ENCODE peak calls at places on chromosomes 5 and 9, in eight cellular contexts. N is GM23338, W is spleen, M is upper lobe of right lung, O is sigmoid colon, D is prostate gland, G is mammary epithelial cell, H is gastrocnemius medialis. Q is an unnamed sample.

GRCh38 chr9:132670816-132671371 is 630 bp downstream of the GTF3C4 start:
- DNase-seq in D (no peak), H (no peak), O (peak), M (peak), N (peak), G (peak), W (peak), Q (no peak)

GRCh38 chr9:20207161-20207560 is 415.1 kb downstream of the MLLT3 start:
- DNase-seq in O (no peak), N (no peak), M (no peak), H (no peak), W (no peak), D (no peak), G (no peak), Q (no peak)

GRCh38 chr9:38315085-38315595 is 77.4 kb upstream of the ALDH1B1 start:
- DNase-seq in G (no peak), M (no peak), D (no peak), W (no peak), N (no peak), H (no peak), O (no peak), Q (no peak)

GRCh38 chr9:125095821-125096443 is 47.4 kb downstream of the SCAI start:
- DNase-seq in O (no peak), M (no peak), G (no peak), D (no peak), N (no peak), W (no peak), H (no peak), Q (no peak)

GRCh38 chr9:111999319-111999718 is 102.7 kb downstream of the UGCG start:
- DNase-seq in G (no peak), W (no peak), H (no peak), M (no peak), D (no peak), N (no peak), O (no peak), Q (no peak)

GRCh38 chr5:158023266-158023665 is 164.3 kb upstream of the CLINT1 start:
- DNase-seq in H (no peak), N (no peak), D (no peak), M (no peak), G (peak), O (no peak), W (no peak), Q (no peak)

GRCh38 chr5:58060971-58061370 is 398.9 kb downstream of the PLK2 start:
- DNase-seq in H (no peak), N (no peak), D (no peak), O (no peak), W (no peak), M (no peak), G (no peak), Q (no peak)

GRCh38 chr5:180950291-180950949 is 38.2 kb upstream of the BTNL3 start:
- DNase-seq in O (no peak), G (peak), M (no peak), H (no peak), D (no peak), W (no peak), N (no peak), Q (no peak)

GRCh38 chr5:175163586-175164275 is 280.3 kb downstream of the DRD1 start:
- DNase-seq in M (no peak), G (no peak), H (no peak), O (no peak), W (no peak), D (no peak), N (no peak), Q (no peak)

GRCh38 chr5:133370904-133371303 is 241.4 kb downstream of the FSTL4 start:
- DNase-seq in M (no peak), G (no peak), N (no peak), O (no peak), H (no peak), W (no peak), D (no peak), Q (no peak)

GRCh38 chr5:94174748-94175411 is 433.5 kb upstream of the POU5F2 start:
- DNase-seq in M (no peak), N (no peak), G (peak), D (no peak), O (no peak), W (no peak), H (no peak), Q (peak)

GRCh38 chr5:82388186-82388585 is 110.0 kb upstream of the RPS23 start:
- DNase-seq in N (no peak), H (no peak), O (no peak), D (no peak), G (no peak), M (no peak), W (no peak), Q (no peak)

GRCh38 chr9:116149844-116150243 is 3.7 kb upstream of the PAPPA start:
- DNase-seq in W (no peak), O (no peak), H (no peak), G (no peak), N (peak), D (no peak), M (no peak), Q (no peak)

GRCh38 chr5:90479611-90480385 is 5.1 kb downstream of the POLR3G start:
- DNase-seq in G (peak), D (no peak), M (no peak), O (no peak), H (no peak), N (no peak), W (no peak), Q (no peak)

GRCh38 chr9:89278997-89279739 is 31.8 kb upstream of the CKS2 start:
- DNase-seq in N (peak), W (no peak), G (peak), H (no peak), M (no peak), O (no peak), D (no peak), Q (peak)

GRCh38 chr9:35341021-35341420 is 148.9 kb upstream of the RUSC2 start:
- DNase-seq in G (no peak), O (no peak), D (no peak), N (no peak), M (no peak), W (no peak), H (no peak), Q (no peak)

GRCh38 chr5:4642525-4642924 is 497.6 kb upstream of the ADAMTS16 start:
- DNase-seq in N (no peak), G (no peak), W (no peak), O (no peak), H (no peak), D (no peak), M (no peak), Q (no peak)

GRCh38 chr9:137757613-137758029 is 120.0 kb upstream of the CACNA1B start:
- DNase-seq in W (no peak), N (no peak), H (no peak), O (no peak), M (no peak), D (no peak), G (peak), Q (peak)

GRCh38 chr5:38018011-38018410 is 178.2 kb upstream of the GDNF start:
- DNase-seq in N (no peak), H (no peak), M (no peak), D (no peak), G (no peak), O (no peak), W (no peak), Q (no peak)

GRCh38 chr5:107447587-107447986 is 223.2 kb downstream of the EFNA5 start:
- DNase-seq in D (no peak), O (no peak), H (no peak), W (no peak), N (no peak), G (no peak), M (no peak), Q (no peak)

GRCh38 chr5:83924891-83925290 is 204.2 kb upstream of the HAPLN1 start:
- DNase-seq in M (no peak), N (no peak), D (no peak), G (peak), O (no peak), W (no peak), H (no peak), Q (no peak)

GRCh38 chr5:81488862-81489261 is 94.9 kb upstream of the ACOT12 start:
- DNase-seq in H (no peak), O (no peak), G (no peak), M (no peak), W (no peak), D (no peak), N (no peak), Q (no peak)

GRCh38 chr9:97747201-97747965 is 50.2 kb upstream of the XPA start:
- DNase-seq in O (no peak), G (no peak), D (no peak), W (no peak), H (no peak), M (no peak), N (peak), Q (no peak)

GRCh38 chr5:171092194-171092593 is 216.9 kb upstream of the TLX3 start:
- DNase-seq in D (no peak), G (peak), N (no peak), W (no peak), O (no peak), M (no peak), H (no peak), Q (no peak)

GRCh38 chr5:122906768-122907167 is 61.4 kb downstream of the SNX24 start:
- DNase-seq in M (no peak), W (no peak), H (no peak), N (no peak), G (peak), D (no peak), O (no peak), Q (no peak)

GRCh38 chr9:133453651-133454050 is 6.1 kb upstream of the CACFD1 start:
- DNase-seq in M (no peak), O (no peak), D (no peak), H (no peak), N (no peak), W (no peak), G (no peak), Q (no peak)

GRCh38 chr5:150544606-150545219 is 36.8 kb downstream of the NDST1 start:
- DNase-seq in M (peak), W (peak), D (peak), N (peak), O (peak), H (peak), G (peak), Q (no peak)

GRCh38 chr5:109964136-109964535 is 274.4 kb downstream of the MAN2A1 start:
- DNase-seq in O (no peak), N (no peak), M (no peak), D (no peak), W (no peak), H (no peak), G (peak), Q (peak)

GRCh38 chr9:84702469-84702868 is 32.9 kb downstream of the NTRK2 start:
- DNase-seq in O (no peak), H (no peak), W (no peak), M (no peak), N (no peak), G (no peak), D (no peak), Q (no peak)

GRCh38 chr5:177552839-177553455 is 1.4 kb downstream of the FAM193B start:
- DNase-seq in N (peak), G (peak), D (no peak), O (no peak), M (no peak), H (no peak), W (peak), Q (no peak)

GRCh38 chr9:105007143-105007542 is 79.2 kb upstream of the ABCA1 start:
- DNase-seq in N (no peak), H (no peak), D (no peak), G (peak), O (peak), M (no peak), W (no peak), Q (peak)

GRCh38 chr9:15509931-15510788 is 610 bp downstream of the PSIP1 start:
- DNase-seq in G (no peak), H (no peak), W (peak), N (peak), D (peak), O (peak), M (peak), Q (no peak)

GRCh38 chr9:129476821-129477611 is 143.9 kb downstream of the C9orf50 start:
- DNase-seq in G (no peak), M (no peak), O (no peak), D (no peak), W (no peak), N (no peak), H (no peak), Q (no peak)
- TF ChIP-seq CTCF in G (no peak), M (no peak), O (no peak), D (no peak), W (no peak), N (peak), H (no peak), Q (no peak)

DNA sequence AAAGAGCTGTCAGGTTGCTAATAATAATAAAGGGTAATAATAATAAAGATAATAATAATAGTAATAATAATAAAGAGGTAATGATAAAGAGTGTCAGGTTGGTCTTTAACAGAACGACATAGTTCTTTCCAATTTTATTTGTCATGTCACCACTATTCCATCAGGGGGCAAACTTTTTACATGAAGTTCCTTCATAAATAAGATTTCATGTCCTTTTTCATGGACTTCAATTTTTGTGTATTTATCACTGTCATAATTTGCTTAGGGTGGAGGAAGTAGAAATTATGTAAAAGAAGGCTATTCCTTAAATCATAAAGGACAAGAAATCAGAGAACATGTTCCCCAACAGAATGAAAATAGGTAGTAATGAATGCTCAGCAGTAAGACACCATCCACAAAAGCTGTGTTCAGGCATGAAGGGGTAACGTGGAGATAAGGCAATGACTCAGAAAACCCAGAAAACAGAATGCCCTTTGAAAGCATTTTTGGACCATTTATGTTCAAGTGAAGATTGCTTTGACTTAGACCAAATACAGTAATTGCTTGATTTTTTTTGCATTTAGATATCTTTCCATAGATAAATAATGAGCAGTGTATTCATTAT is 72.7 kb downstream of the ZFAND5 start:
- DNase-seq in W (no peak), G (peak), D (no peak), H (no peak), M (no peak), O (no peak), N (peak), Q (no peak)
- H3K4me3 ChIP-seq in W (no peak), G (no peak), D (no peak), H (no peak), M (no peak), O (no peak), N (no peak), Q (no peak)

DNA sequence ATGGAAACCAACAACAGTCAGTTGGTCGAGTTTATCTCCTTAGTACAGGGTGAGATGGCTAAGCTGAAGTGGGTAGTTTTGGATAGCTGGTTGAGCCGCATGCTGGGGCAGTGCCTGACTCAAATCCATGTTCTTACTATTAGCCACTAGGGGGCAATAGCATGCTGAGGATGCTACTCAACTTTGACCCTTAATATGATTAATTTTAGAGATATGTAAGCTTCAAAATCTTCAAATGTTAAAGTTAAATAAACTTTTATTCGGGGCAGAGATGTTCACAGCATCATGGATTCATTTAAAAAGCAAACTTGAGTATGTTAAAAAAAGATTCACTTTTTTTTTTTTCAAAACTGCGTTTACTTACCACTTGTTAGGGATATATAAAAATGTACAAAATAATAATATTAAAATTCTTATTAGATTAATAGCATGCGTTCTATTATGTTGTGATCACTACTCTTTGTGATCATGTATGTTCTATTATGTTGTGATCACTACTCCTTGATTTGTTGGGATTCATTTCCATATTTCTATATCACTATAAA is 57.0 kb downstream of the C9orf153 start:
- DNase-seq in W (no peak), H (no peak), O (no peak), D (no peak), N (peak), G (peak), M (no peak), Q (no peak)
- TF ChIP-seq CTCF in W (peak), H (peak), O (peak), D (peak), N (peak), G (peak), M (peak), Q (peak)

GRCh38 chr5:1537166-1538154 is 13.7 kb upstream of the LPCAT1 start:
- DNase-seq in D (no peak), O (peak), G (no peak), H (no peak), W (peak), N (no peak), M (peak), Q (no peak)

GRCh38 chr5:1538741-1539392 is 15.1 kb upstream of the LPCAT1 start:
- DNase-seq in D (no peak), M (no peak), H (no peak), W (peak), G (no peak), O (peak), N (no peak), Q (no peak)

GRCh38 chr5:1535646-1536045 is 11.9 kb upstream of the LPCAT1 start:
- DNase-seq in H (no peak), M (no peak), W (no peak), N (no peak), O (no peak), D (no peak), G (no peak), Q (no peak)

GRCh38 chr5:1538276-1538675 is 14.5 kb upstream of the LPCAT1 start:
- DNase-seq in N (no peak), O (peak), H (no peak), D (no peak), M (peak), G (no peak), W (peak), Q (no peak)

DNA sequence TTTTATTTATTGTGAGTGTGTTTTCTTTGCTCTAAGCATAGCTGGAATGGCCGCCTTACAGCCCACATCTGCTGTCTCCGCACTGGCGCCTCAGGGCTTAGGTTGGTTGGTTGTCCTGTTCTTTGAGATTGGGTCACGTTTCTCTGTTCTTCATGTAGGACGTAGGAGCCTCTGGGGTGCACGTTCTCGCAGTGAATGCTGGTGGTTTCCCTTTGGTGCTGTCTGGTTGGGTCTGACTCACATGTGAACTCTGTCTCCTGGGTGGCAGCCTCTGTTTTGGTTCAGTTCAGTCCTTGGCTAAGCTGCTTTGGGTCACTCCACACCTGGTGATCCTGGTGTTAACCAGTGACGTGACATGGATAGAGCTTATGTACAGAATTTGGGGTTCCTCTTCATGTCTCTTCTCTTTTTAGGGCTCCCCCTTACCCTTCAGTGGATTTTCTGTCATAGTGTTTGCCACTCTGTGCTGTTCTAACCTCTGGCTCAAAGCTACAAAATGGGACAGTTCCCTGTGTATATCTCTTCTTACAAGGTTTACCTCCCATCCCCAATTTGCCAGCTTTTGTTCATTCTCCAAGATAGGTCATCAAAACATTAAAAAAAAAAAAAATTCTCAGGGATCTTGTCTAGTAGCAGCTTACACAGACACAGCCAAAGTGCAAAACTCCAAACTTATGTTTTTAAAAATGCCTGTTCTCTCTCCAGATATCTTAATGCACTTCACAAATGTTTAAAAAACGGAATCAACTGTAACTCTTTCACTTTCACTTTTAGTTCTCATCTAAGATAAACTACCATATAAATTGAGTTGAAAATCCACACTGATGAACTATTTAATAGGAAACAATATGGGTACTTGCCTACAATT is 12.8 kb upstream of the LPCAT1 start:
- DNase-seq in G (no peak), D (no peak), W (peak), H (no peak), M (peak), O (peak), N (no peak), Q (peak)
- H3K4me3 ChIP-seq in G (no peak), D (no peak), W (no peak), H (peak), M (peak), O (no peak), N (no peak), Q (no peak)

DNA sequence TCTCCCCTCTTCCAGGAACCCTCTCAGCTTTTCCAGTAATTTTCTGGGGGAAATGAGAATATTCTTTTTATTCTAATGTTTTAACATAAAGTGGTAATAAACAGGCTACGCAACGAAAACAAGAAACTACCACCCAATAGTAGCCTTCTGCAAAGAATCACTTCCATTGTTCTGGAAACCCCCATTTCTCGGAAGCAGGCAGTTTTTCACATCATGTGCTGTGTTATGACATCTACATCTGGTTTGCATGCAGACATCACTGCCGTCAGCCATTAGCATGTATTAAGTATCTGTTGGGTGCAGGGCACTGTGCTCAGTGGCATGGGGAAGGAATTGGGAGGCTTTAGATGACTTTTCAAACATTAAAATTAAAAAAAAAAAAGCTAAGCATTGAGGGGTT is 37.9 kb upstream of the F2R start:
- DNase-seq in M (no peak), D (no peak), W (no peak), O (no peak), N (no peak), G (no peak), H (no peak), Q (no peak)
- TF ChIP-seq CTCF in M (no peak), D (no peak), W (no peak), O (no peak), N (no peak), G (no peak), H (no peak), Q (no peak)

Q was measured in epithelial cell of proximal tubule.